ENCODE peak calls at places on chromosomes 16 and 17, in ten cellular contexts. U, N, M, Q, C, E, J, R, K and A are unnamed samples. For H3K36me3, H3K4me1 and H3K27me3, the result is how much of the 10 kb centered on the place peaks cover.

GRCh38 chr17:19022747-19023146 is 18.2 kb upstream of the FAM83G start:
- DNase-seq in U (no peak), N (no peak), M (no peak), Q (no peak), C (no peak), E (no peak), J (no peak), R (no peak), K (no peak), A (no peak)

GRCh38 chr17:40499551-40500189 is 1.8 kb downstream of the TNS4 start:
- DNase-seq in U (no peak), N (peak), M (peak), Q (peak), C (peak), E (peak), J (peak), R (peak), K (peak), A (peak)

GRCh38 chr17:17839792-17840707 is 3.3 kb upstream of the SREBF1 start:
- DNase-seq in U (peak), N (peak), M (peak), Q (peak), C (peak), E (peak), J (peak), R (peak), K (peak), A (peak)

GRCh38 chr17:53150101-53150698 is 672.5 kb upstream of the KIF2B start:
- DNase-seq in U (no peak), N (no peak), M (peak), Q (no peak), C (no peak), E (no peak), J (no peak), R (no peak), K (peak), A (no peak)

GRCh38 chr17:58281511-58282011 is 826 bp upstream of the MPO start:
- DNase-seq in U (no peak), N (no peak), M (peak), Q (no peak), C (no peak), E (no peak), J (no peak), R (no peak), K (no peak), A (no peak)

GRCh38 chr16:30700971-30701370 is 2.0 kb downstream of the SRCAP start:
- DNase-seq in U (no peak), N (no peak), M (no peak), Q (no peak), C (no peak), E (no peak), J (no peak), R (no peak), K (no peak), A (no peak)

GRCh38 chr17:5049314-5049819 is 14.1 kb upstream of the SLC52A1 start:
- DNase-seq in U (peak), N (no peak), M (no peak), Q (no peak), C (peak), E (peak), J (no peak), R (no peak), K (no peak), A (no peak)

GRCh38 chr16:87506423-87507350 is 13.9 kb upstream of the ZCCHC14 start:
- DNase-seq in U (no peak), N (no peak), M (no peak), Q (no peak), C (no peak), E (no peak), J (no peak), R (no peak), K (peak), A (no peak)

GRCh38 chr16:20611350-20611902 is 35.3 kb upstream of the ACSM2B start:
- DNase-seq in U (no peak), N (no peak), M (no peak), Q (no peak), C (no peak), E (no peak), J (no peak), R (no peak), K (no peak), A (peak)

GRCh38 chr17:58307468-58308172 is 21.0 kb downstream of the TSPOAP1 start:
- DNase-seq in U (no peak), N (peak), M (no peak), Q (no peak), C (peak), E (no peak), J (no peak), R (no peak), K (no peak), A (no peak)

GRCh38 chr16:54446639-54447038 is 160.1 kb upstream of the IRX3 start:
- DNase-seq in U (no peak), N (no peak), M (no peak), Q (no peak), C (no peak), E (no peak), J (no peak), R (peak), K (no peak), A (peak)

GRCh38 chr17:68290268-68290954 is 516 bp downstream of the SLC16A6 start:
- DNase-seq in U (peak), N (no peak), M (peak), Q (no peak), C (peak), E (no peak), J (peak), R (no peak), K (no peak), A (peak)

GRCh38 chr16:1347962-1348361 is 3.7 kb downstream of the TSR3 start:
- DNase-seq in U (no peak), N (no peak), M (no peak), Q (no peak), C (no peak), E (no peak), J (no peak), R (no peak), K (no peak), A (no peak)

GRCh38 chr17:82826211-82826610 is 13.6 kb downstream of the ZNF750 start:
- DNase-seq in U (no peak), N (no peak), M (no peak), Q (no peak), C (no peak), E (no peak), J (no peak), R (no peak), K (no peak), A (no peak)
- H3K36me3 ChIP-seq in U (under half), N (under half), M (under half), Q (under half), C (under half), E (under half), J (under half), R (under half), K (under half), A (under half)

DNA sequence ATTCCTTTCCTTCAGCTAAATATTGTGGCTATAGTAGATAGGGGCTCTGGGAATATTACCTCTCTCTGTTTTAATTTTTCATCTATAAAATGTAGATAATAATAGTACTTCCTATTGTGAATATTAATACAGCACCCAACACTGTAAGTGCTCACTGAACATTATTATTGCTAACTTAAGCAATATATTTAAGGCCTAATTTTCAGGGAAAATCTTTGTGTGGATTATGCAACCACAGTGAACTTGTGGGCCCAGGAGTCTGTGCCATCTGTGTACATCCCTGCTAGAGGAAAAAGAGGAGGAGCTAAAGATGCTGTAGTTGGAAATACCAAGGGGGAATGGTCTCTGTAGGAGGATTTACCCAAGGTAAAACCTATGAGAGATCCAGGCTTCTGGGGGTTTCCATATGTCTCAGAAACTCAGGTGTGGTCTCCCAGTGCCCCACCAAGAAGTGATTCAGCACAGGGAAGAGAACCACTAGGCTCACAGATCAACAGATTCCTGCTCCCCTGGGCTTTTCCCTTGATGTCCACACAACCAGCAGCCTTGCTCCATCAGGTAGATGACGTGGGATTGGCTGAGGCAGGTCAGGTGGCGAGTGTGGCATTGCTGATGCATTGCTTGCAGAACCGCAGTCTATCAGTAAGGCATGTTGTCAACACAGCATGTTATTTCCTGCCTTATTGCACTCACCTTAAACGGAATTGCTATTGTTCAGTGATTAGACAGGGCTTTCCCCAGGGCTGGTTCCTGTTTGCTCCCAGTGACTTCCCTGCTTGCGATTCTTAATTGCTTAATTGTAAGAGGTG is 1.6 kb upstream of the N4BP1 start:
- DNase-seq in U (peak), N (no peak), M (peak), Q (no peak), C (peak), E (no peak), J (no peak), R (no peak), K (peak), A (no peak)
- H3K4me1 ChIP-seq in U (under half), N (under half), M (under half), Q (under half), C (half or more), E (under half), J (under half), R (under half), K (half or more), A (half or more)

GRCh38 chr16:27214084-27214961 is 11.0 kb downstream of the KDM8 start:
- DNase-seq in U (no peak), N (no peak), M (no peak), Q (no peak), C (no peak), E (no peak), J (no peak), R (no peak), K (peak), A (no peak)
- H3K27me3 ChIP-seq in U (under half), N (under half), M (under half), Q (under half), C (under half), E (under half), J (under half), R (under half), K (under half), A (under half)

GRCh38 chr17:81210868-81211267 is 11.9 kb downstream of the CEP131 start:
- DNase-seq in U (no peak), N (no peak), M (peak), Q (no peak), C (no peak), E (no peak), J (no peak), R (no peak), K (no peak), A (no peak)
- H3K36me3 ChIP-seq in U (under half), N (under half), M (under half), Q (under half), C (under half), E (under half), J (under half), R (under half), K (under half), A (under half)

GRCh38 chr17:82863941-82864720 is 24.3 kb upstream of the ZNF750 start:
- DNase-seq in U (peak), N (no peak), M (peak), Q (peak), C (peak), E (peak), J (no peak), R (no peak), K (no peak), A (no peak)
- H3K4me1 ChIP-seq in U (half or more), N (under half), M (under half), Q (under half), C (under half), E (under half), J (under half), R (under half), K (under half), A (half or more)

GRCh38 chr17:44651228-44651627 is 5.0 kb upstream of the MEIOC start:
- DNase-seq in U (no peak), N (no peak), M (no peak), Q (no peak), C (no peak), E (no peak), J (no peak), R (no peak), K (no peak), A (no peak)

GRCh38 chr17:44653954-44654353 is 2.3 kb upstream of the MEIOC start:
- DNase-seq in U (no peak), N (no peak), M (no peak), Q (no peak), C (no peak), E (no peak), J (no peak), R (no peak), K (no peak), A (no peak)

GRCh38 chr17:44653384-44653783 is 2.9 kb upstream of the MEIOC start:
- DNase-seq in U (no peak), N (no peak), M (no peak), Q (no peak), C (no peak), E (no peak), J (no peak), R (no peak), K (no peak), A (no peak)

GRCh38 chr17:44652727-44653126 is 3.5 kb upstream of the MEIOC start:
- DNase-seq in U (no peak), N (no peak), M (no peak), Q (no peak), C (no peak), E (no peak), J (no peak), R (no peak), K (no peak), A (no peak)

GRCh38 chr17:44655983-44656700 is at the start of gene MEIOC:
- DNase-seq in U (peak), N (no peak), M (peak), Q (peak), C (no peak), E (peak), J (no peak), R (no peak), K (no peak), A (no peak)
- H3K27me3 ChIP-seq in U (under half), N (under half), M (under half), Q (under half), C (under half), E (under half), J (under half), R (under half), K (under half), A (half or more)

DNA sequence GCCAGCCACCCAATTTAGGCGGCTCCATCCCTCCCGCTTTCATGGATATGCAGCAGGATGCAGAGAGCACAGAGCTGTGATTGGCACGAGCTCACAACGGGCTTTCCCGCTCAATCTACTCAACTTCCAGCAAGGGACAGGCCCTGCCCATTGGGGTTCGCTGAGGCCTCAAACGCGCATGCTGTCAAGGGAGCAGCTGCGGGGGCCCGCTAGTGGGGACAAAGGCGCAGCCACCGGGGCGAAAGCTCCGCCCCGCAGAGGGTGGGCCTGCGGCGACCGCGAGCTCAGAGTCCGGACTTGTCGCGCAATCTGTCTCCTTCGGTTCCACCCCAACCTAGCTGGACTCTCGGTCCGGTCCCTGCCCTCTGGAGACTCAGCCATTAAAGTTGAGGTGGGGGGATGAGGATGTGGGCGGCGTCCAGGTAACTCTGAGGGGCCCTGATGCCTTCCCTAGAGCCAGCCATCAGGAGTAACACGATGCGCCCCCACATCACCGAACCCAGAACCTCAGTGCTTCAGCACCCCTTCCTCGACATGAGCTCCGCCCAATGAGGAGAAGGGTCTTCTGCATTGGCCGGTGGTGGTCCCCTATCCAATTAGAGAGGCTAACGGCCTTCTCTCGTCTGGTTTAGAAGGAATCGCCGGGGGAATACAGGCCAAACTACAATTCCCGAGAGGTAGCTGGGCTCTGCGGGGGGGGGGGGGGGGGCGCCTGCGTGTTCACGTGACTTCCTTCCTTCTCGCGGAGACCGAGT is 489 bp upstream of the NFATC3 start:
- DNase-seq in U (peak), N (peak), M (peak), Q (peak), C (peak), E (peak), J (peak), R (peak), K (peak), A (peak)
- H3K36me3 ChIP-seq in U (under half), N (under half), M (under half), Q (under half), C (under half), E (under half), J (under half), R (under half), K (under half), A (under half)

GRCh38 chr17:50292465-50292864 is 18.2 kb downstream of the TMEM92 start:
- DNase-seq in U (no peak), N (no peak), M (no peak), Q (peak), C (no peak), E (no peak), J (no peak), R (no peak), K (no peak), A (no peak)
- H3K4me1 ChIP-seq in U (under half), N (under half), M (under half), Q (under half), C (under half), E (under half), J (under half), R (under half), K (under half), A (under half)